ENCODE peak calls at places on chromosomes 4 and X, in five cellular contexts. T is NCI-H187, Q is heart right ventricle, J is SJSA1, P is lower lobe of right lung. Z is an unnamed sample.

GRCh38 chrX:6890862-6891261 is 256.6 kb upstream of the STS start:
- DNase-seq in Q (no peak), P (no peak), J (no peak), T (no peak), Z (no peak)

GRCh38 chr4:146041139-146042004 is 102.7 kb upstream of the ZNF827 start:
- DNase-seq in J (no peak), Q (no peak), P (no peak), T (no peak), Z (no peak)

GRCh38 chr4:159787901-159788300 is 685.0 kb downstream of the RAPGEF2 start:
- DNase-seq in Q (no peak), P (no peak), T (no peak), J (no peak), Z (no peak)

GRCh38 chr4:174873931-174874330 is 44.2 kb upstream of the ADAM29 start:
- DNase-seq in T (no peak), Q (no peak), J (no peak), P (no peak), Z (no peak)

GRCh38 chr4:100869266-100869665 is 351.4 kb upstream of the EMCN start:
- DNase-seq in J (no peak), Q (no peak), P (no peak), T (no peak), Z (no peak)

GRCh38 chrX:57121162-57121741 is at the start of gene SPIN2B:
- DNase-seq in P (peak), T (no peak), Q (peak), J (peak), Z (peak)

GRCh38 chr4:159516556-159516955 is 413.7 kb downstream of the RAPGEF2 start:
- DNase-seq in T (no peak), Q (no peak), P (no peak), J (no peak), Z (no peak)

GRCh38 chr4:31343058-31343457 is 622.9 kb downstream of the PCDH7 start:
- DNase-seq in T (no peak), J (no peak), Q (no peak), P (no peak), Z (no peak)

GRCh38 chrX:20320461-20321159 is 53.9 kb upstream of the RPS6KA3 start:
- DNase-seq in T (no peak), Q (no peak), P (peak), J (no peak), Z (no peak)

GRCh38 chr4:93467484-93468155 is 360.9 kb upstream of the ATOH1 start:
- DNase-seq in J (no peak), P (no peak), T (no peak), Q (no peak), Z (no peak)

GRCh38 chr4:26836539-26836938 is 24.1 kb upstream of the STIM2 start:
- DNase-seq in T (no peak), P (no peak), J (no peak), Q (no peak), Z (no peak)

GRCh38 chr4:523601-524000 is 24.6 kb downstream of the PIGG start:
- DNase-seq in P (no peak), Q (no peak), T (no peak), J (no peak), Z (no peak)

GRCh38 chrX:46959101-46959500 is 46.9 kb downstream of the JADE3 start:
- DNase-seq in J (no peak), P (no peak), T (no peak), Q (no peak), Z (no peak)

GRCh38 chrX:117607571-117607970 is 509.0 kb downstream of the KLHL13 start:
- DNase-seq in J (no peak), Q (no peak), T (no peak), P (no peak), Z (no peak)

GRCh38 chr4:11904117-11904535 is 475.4 kb upstream of the HS3ST1 start:
- DNase-seq in P (peak), J (no peak), Q (peak), T (no peak), Z (no peak)

GRCh38 chr4:519203-519651 is 20.2 kb downstream of the PIGG start:
- DNase-seq in T (no peak), J (no peak), P (no peak), Q (no peak), Z (no peak)

GRCh38 chr4:151408630-151409469 is at the start of gene FHIP1A:
- DNase-seq in P (peak), Q (peak), T (peak), J (peak), Z (peak)

GRCh38 chr4:66574145-66574978 is 904.1 kb upstream of the EPHA5 start:
- DNase-seq in T (no peak), P (no peak), J (peak), Q (no peak), Z (no peak)

GRCh38 chr4:55397521-55398321 is 2.0 kb downstream of the TMEM165 start:
- DNase-seq in Q (no peak), J (peak), P (no peak), T (no peak), Z (no peak)

GRCh38 chr4:150368667-150369066 is 213.3 kb upstream of the MAB21L2 start:
- DNase-seq in T (no peak), J (no peak), P (no peak), Q (no peak), Z (no peak)

GRCh38 chr4:122576261-122577188 is 44.3 kb downstream of the IL21 start:
- DNase-seq in J (peak), T (no peak), P (no peak), Q (no peak), Z (no peak)

GRCh38 chrX:118644378-118644777 is 83.0 kb upstream of the IL13RA1 start:
- DNase-seq in Q (no peak), J (no peak), P (no peak), T (no peak), Z (no peak)

GRCh38 chr4:54746228-54746627 is 88.5 kb downstream of the KIT start:
- DNase-seq in T (peak), P (no peak), J (no peak), Q (no peak), Z (peak)

GRCh38 chr4:119738901-119739300 is 110.3 kb upstream of the PDE5A start:
- DNase-seq in T (no peak), Q (no peak), P (no peak), J (no peak), Z (no peak)

GRCh38 chrX:48496660-48497059 is 12.1 kb upstream of the PORCN start:
- DNase-seq in Q (no peak), T (no peak), J (no peak), P (no peak), Z (no peak)

GRCh38 chr4:186137193-186137792 is 32.8 kb downstream of the FAM149A start:
- DNase-seq in J (no peak), Q (no peak), P (no peak), T (no peak), Z (no peak)

GRCh38 chrX:44903107-44903506 is 30.1 kb downstream of the KDM6A start:
- DNase-seq in J (peak), Q (no peak), P (no peak), T (no peak), Z (no peak)

GRCh38 chr4:88091378-88091777 is 67.1 kb downstream of the ABCG2 start:
- DNase-seq in T (no peak), P (no peak), Q (no peak), J (no peak), Z (no peak)

GRCh38 chrX:24553016-24553415 is 87.9 kb downstream of the PDK3 start:
- DNase-seq in J (no peak), Q (no peak), P (no peak), T (no peak), Z (no peak)

GRCh38 chr4:52957791-52958190 is 95.7 kb downstream of the RASL11B start:
- DNase-seq in J (peak), P (no peak), Q (no peak), T (no peak), Z (no peak)

GRCh38 chr4:41744572-41745291 is 3.8 kb downstream of the PHOX2B start:
- DNase-seq in Q (no peak), T (no peak), P (no peak), J (no peak), Z (no peak)

GRCh38 chrX:102745513-102746133 is 25.1 kb downstream of the GPRASP3 start:
- DNase-seq in T (no peak), J (no peak), P (peak), Q (peak), Z (no peak)

GRCh38 chr4:42411803-42412202 is 14.5 kb downstream of the SHISA3 start:
- DNase-seq in J (no peak), Q (no peak), P (no peak), T (no peak), Z (no peak)

GRCh38 chr4:77194989-77195388 is 38.0 kb downstream of the CCNG2 start:
- DNase-seq in J (no peak), Q (no peak), T (no peak), P (no peak), Z (no peak)

GRCh38 chr4:120731561-120731960 is 191.0 kb downstream of the PRDM5 start:
- DNase-seq in J (peak), P (no peak), Q (no peak), T (no peak), Z (no peak)

GRCh38 chr4:101418055-101418454 is 70.7 kb upstream of the PPP3CA start:
- DNase-seq in P (no peak), J (no peak), T (no peak), Q (no peak), Z (no peak)

GRCh38 chr4:113411496-113411938 is 350.0 kb downstream of the CAMK2D start:
- DNase-seq in J (peak), T (no peak), Q (no peak), P (no peak), Z (no peak)